ENCODE peak calls at places on chromosome 12, in seven cellular contexts. F is NCI-H2081; W is mesendoderm; U is AG10803; T is T-helper 2 cell; N is activated CD4-positive, alpha-beta T cell treated with anti-CD3 and anti-CD28 coated beads, Interleukin-2, amount 50 U/mL, for 1 hour; I is AG20443. X is an unnamed sample.

GRCh38 chr12:25965682-25966081 is 7.2 kb downstream of the RASSF8 start:
- DNase-seq in U (no peak), I (no peak), F (no peak), T (no peak), N (no peak), W (no peak), X (no peak)

GRCh38 chr12:90899456-90900182 is 55.4 kb downstream of the CCER1 start:
- DNase-seq in N (no peak), T (no peak), I (no peak), U (peak), F (no peak), W (no peak), X (no peak)

GRCh38 chr12:122306407-122306806 is 40.1 kb upstream of the VPS33A start:
- DNase-seq in T (no peak), I (no peak), W (peak), U (no peak), N (no peak), F (no peak), X (no peak)

GRCh38 chr12:100381379-100381778 is 24.5 kb downstream of the SLC17A8 start:
- DNase-seq in W (no peak), T (no peak), N (no peak), I (no peak), U (no peak), F (no peak), X (no peak)

GRCh38 chr12:34395056-34396005 is 373.0 kb downstream of the ALG10 start:
- DNase-seq in I (peak), F (no peak), N (no peak), W (no peak), U (no peak), T (no peak), X (no peak)

GRCh38 chr12:24730461-24730896 is 218.4 kb downstream of the BCAT1 start:
- DNase-seq in I (no peak), N (no peak), W (no peak), T (no peak), F (no peak), U (no peak), X (no peak)

GRCh38 chr12:64085996-64086395 is 136.1 kb downstream of the KICS2 start:
- DNase-seq in U (peak), N (no peak), T (no peak), I (peak), W (no peak), F (no peak), X (no peak)

GRCh38 chr12:47577213-47577612 is 128.6 kb downstream of the RPAP3 start:
- DNase-seq in N (no peak), F (peak), W (no peak), I (peak), T (no peak), U (peak), X (no peak)

GRCh38 chr12:34253674-34254073 is 231.4 kb downstream of the ALG10 start:
- DNase-seq in F (no peak), W (no peak), I (no peak), T (no peak), N (no peak), U (no peak), X (no peak)

GRCh38 chr12:132323171-132324010 is 6.0 kb downstream of the GALNT9 start:
- DNase-seq in U (no peak), I (peak), N (no peak), T (no peak), F (no peak), W (no peak), X (peak)

GRCh38 chr12:30908389-30909087 is 18.0 kb upstream of the TSPAN11 start:
- DNase-seq in U (peak), N (no peak), I (peak), F (peak), W (no peak), T (no peak), X (no peak)

X was measured in CD8-positive, alpha-beta memory T cell.